ENCODE peak calls at places on chromosomes 13 and 19, in four cellular contexts. M is heart left ventricle, Y is IMR-90, G is adrenal gland. H is an unnamed sample. For H3K4me1, the result is how much of the 10 kb centered on the place peaks cover.

GRCh38 chr13:76038920-76039716 is 403.0 kb downstream of the LMO7 start:
- DNase-seq in M (no peak), Y (no peak), G (no peak), H (no peak)

GRCh38 chr19:44955500-44956439 is 590 bp downstream of the CLPTM1 start:
- DNase-seq in M (no peak), Y (no peak), G (peak), H (no peak)

GRCh38 chr13:36885901-36886300 is 34.1 kb downstream of the SMAD9 start:
- DNase-seq in M (no peak), Y (no peak), G (no peak), H (no peak)

GRCh38 chr19:18439025-18439909 is 1.3 kb upstream of the ISYNA1 start:
- DNase-seq in M (no peak), Y (peak), G (peak), H (no peak)

GRCh38 chr13:71661921-71662320 is 205.1 kb downstream of the DACH1 start:
- DNase-seq in M (no peak), Y (peak), G (peak), H (no peak)

GRCh38 chr19:54137913-54138776 is 583 bp downstream of the CNOT3 start:
- DNase-seq in M (no peak), Y (no peak), G (no peak), H (peak)

GRCh38 chr13:20882206-20882605 is 20.3 kb downstream of the XPO4 start:
- DNase-seq in M (no peak), Y (peak), G (no peak), H (no peak)

GRCh38 chr13:24233351-24233901 is 72.9 kb downstream of the SPATA13 start:
- DNase-seq in M (no peak), Y (peak), G (no peak), H (no peak)

GRCh38 chr19:51086153-51086850 is 3.6 kb upstream of the KLK14 start:
- DNase-seq in M (no peak), Y (no peak), G (no peak), H (peak)

GRCh38 chr19:58055483-58055874 is 3.6 kb upstream of the ZNF135 start:
- DNase-seq in M (no peak), Y (no peak), G (no peak), H (no peak)

GRCh38 chr19:53868892-53869804 is 1.5 kb downstream of the MYADM start:
- DNase-seq in M (peak), Y (peak), G (peak), H (peak)

GRCh38 chr13:111577956-111578595 is 257.6 kb downstream of the TEX29 start:
- DNase-seq in M (no peak), Y (no peak), G (no peak), H (no peak)

DNA sequence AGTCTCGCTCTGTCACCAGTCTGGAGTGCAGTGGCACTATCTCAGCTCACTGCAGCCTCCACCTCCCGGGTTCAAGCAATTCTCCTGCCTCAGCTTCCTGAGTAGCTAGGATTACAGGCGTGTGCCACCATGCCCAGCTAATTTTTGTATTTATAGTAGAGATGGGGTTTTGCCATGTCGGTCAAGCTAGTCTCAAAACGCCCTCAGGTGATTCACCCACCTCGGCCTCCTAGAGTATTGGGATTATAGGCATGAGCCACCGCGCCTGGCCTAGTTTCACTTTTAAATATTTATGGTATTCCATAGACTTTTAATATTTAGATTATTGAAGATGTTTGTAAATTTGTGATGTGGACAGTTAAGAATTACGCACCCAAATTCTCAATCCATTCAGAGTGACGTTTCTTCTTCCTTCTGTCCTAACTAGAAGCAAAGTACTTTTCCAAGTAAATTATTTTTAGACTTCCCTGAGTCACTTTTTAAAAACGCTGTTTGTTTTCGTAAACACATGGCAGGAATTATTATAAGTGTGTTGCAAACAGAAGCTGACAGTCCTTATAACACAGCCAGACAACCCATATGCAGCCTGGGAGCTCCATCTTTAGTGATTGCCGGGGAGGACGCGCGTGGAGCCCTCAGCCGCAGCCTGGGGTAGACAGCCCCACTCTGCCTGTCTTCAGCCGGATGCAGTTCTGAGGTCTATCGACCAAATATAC is 131.7 kb downstream of the ATP11A start:
- DNase-seq in M (no peak), Y (peak), G (no peak), H (no peak)
- H3K4me3 ChIP-seq in M (no peak), Y (no peak), G (no peak), H (no peak)

GRCh38 chr13:113855931-113856715 is 7.8 kb downstream of the GAS6 start:
- DNase-seq in M (no peak), Y (no peak), G (no peak), H (peak)

GRCh38 chr13:113857531-113858195 is 6.2 kb downstream of the GAS6 start:
- DNase-seq in M (no peak), Y (no peak), G (no peak), H (peak)

GRCh38 chr13:113855012-113855921 is 8.6 kb downstream of the GAS6 start:
- DNase-seq in M (no peak), Y (no peak), G (no peak), H (peak)

GRCh38 chr13:113854238-113855011 is 9.5 kb downstream of the GAS6 start:
- DNase-seq in M (peak), Y (peak), G (peak), H (no peak)

GRCh38 chr13:113856716-113857065 is 7.2 kb downstream of the GAS6 start:
- DNase-seq in M (no peak), Y (peak), G (peak), H (no peak)
- H3K4me1 ChIP-seq in M (half or more), Y (half or more), G (half or more), H (under half)

GRCh38 chr19:38516802-38517201 is 83.3 kb downstream of the RYR1 start:
- DNase-seq in M (no peak), Y (no peak), G (no peak), H (no peak)

GRCh38 chr19:38513762-38514167 is 80.3 kb downstream of the RYR1 start:
- DNase-seq in M (no peak), Y (no peak), G (no peak), H (no peak)

GRCh38 chr19:38517321-38517720 is 83.8 kb downstream of the RYR1 start:
- DNase-seq in M (no peak), Y (no peak), G (no peak), H (no peak)

GRCh38 chr19:38514812-38515633 is 81.5 kb downstream of the RYR1 start:
- DNase-seq in M (peak), Y (peak), G (peak), H (peak)

DNA sequence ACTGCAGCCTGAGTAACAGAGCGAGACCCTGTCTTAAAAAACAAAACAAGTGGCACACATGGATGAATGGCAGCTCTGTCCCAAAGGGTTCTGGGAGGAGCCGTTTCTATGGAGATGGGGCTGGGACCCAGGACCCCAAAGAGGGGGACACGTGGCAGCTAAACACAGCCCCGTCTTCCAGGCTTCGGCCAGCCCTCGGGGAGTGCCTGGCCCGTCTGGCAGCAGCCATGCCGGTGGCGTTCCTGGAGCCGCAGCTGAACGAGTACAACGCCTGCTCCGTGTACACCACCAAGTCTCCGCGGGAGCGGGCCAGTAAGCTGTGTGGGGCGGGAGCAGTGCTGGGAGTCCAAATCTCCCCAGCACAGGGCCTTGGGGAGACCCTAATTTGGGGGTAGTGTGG is 82.4 kb downstream of the RYR1 start:
- DNase-seq in M (no peak), Y (no peak), G (no peak), H (no peak)
- H3K4me3 ChIP-seq in M (no peak), Y (no peak), G (no peak), H (no peak)

GRCh38 chr13:29937836-29938235 is 87.4 kb upstream of the UBL3 start:
- DNase-seq in M (no peak), Y (no peak), G (no peak), H (no peak)

GRCh38 chr13:29937379-29937778 is 87.0 kb upstream of the UBL3 start:
- DNase-seq in M (no peak), Y (no peak), G (no peak), H (no peak)

GRCh38 chr13:29940715-29941114 is 90.3 kb upstream of the UBL3 start:
- DNase-seq in M (no peak), Y (no peak), G (no peak), H (no peak)

GRCh38 chr13:29936961-29937360 is 86.5 kb upstream of the UBL3 start:
- DNase-seq in M (no peak), Y (no peak), G (no peak), H (no peak)

DNA sequence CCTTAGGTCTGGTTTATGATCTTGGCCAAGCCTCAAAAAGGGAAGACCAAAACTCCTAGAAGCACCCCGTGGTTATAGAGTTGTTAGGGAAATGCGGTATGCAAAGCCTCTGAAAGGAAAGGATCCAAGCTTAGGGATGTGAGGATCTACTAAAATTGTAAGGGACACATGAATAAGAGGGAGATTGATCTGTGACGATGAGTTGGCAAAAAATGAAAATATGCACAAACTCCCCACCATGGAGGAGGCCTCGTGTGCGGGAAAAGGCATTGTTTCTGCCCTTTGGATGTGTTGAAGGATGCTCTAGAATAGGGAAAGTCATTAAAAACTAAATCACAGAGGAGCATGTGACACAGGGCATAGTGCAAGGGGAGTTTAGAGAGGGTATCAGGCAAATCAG is 88.7 kb upstream of the UBL3 start:
- DNase-seq in M (no peak), Y (no peak), G (no peak), H (no peak)
- H3K4me1 ChIP-seq in M (under half), Y (under half), G (under half), H (under half)

GRCh38 chr19:49472936-49473335 is 1.1 kb upstream of the FLT3LG start:
- DNase-seq in M (no peak), Y (no peak), G (no peak), H (no peak)

GRCh38 chr19:49475191-49475932 is 1.3 kb downstream of the FLT3LG start:
- DNase-seq in M (no peak), Y (no peak), G (no peak), H (no peak)

GRCh38 chr19:49474545-49474930 is 523 bp downstream of the FLT3LG start:
- DNase-seq in M (no peak), Y (no peak), G (no peak), H (no peak)

GRCh38 chr19:49475995-49476880 is 2.2 kb downstream of the FLT3LG start:
- DNase-seq in M (no peak), Y (no peak), G (no peak), H (no peak)

DNA sequence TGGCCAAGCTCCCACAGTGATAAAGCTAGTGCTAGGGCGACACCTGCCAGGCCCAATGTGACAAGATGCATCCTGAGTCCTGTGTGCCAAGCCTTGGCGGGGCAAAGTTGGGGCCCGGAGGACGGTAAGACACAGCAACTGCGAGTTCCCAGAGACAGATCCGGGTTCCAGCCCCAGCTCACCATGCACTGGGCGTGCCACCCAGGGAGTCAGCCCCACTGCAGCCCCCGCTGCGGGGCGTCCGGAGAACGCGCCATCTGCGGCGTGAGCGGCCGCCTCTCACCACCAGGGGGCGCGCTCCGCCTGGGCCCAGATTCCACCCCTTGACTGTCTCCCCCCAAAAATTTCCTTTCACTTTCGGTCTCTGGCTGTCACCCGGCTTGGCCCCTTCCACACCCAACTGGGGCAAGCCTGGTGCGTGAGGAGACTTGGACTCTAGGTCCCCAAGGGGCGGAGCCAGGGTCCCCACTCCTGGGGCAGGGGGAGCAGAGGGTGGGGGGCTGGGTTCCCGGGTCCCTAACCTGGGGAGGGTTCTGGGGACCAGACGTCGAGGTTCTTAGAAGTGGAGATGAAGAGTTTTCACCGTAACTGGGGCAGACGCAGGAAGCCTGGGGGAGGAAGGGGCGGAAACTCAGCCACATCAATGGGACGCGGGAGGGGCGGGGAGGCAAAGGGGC is at the start of gene FLT3LG:
- DNase-seq in M (peak), Y (peak), G (peak), H (peak)
- H3K4me3 ChIP-seq in M (peak), Y (peak), G (peak), H (peak)

GRCh38 chr13:113448885-113449692 is 4.2 kb downstream of the ADPRHL1 start:
- DNase-seq in M (no peak), Y (no peak), G (peak), H (peak)

GRCh38 chr13:113445791-113446487 is 7.3 kb downstream of the ADPRHL1 start:
- DNase-seq in M (no peak), Y (no peak), G (no peak), H (no peak)

GRCh38 chr13:113446488-113446854 is 6.8 kb downstream of the ADPRHL1 start:
- DNase-seq in M (no peak), Y (no peak), G (no peak), H (no peak)

GRCh38 chr13:113448545-113448884 is 4.8 kb downstream of the ADPRHL1 start:
- DNase-seq in M (peak), Y (no peak), G (peak), H (no peak)

DNA sequence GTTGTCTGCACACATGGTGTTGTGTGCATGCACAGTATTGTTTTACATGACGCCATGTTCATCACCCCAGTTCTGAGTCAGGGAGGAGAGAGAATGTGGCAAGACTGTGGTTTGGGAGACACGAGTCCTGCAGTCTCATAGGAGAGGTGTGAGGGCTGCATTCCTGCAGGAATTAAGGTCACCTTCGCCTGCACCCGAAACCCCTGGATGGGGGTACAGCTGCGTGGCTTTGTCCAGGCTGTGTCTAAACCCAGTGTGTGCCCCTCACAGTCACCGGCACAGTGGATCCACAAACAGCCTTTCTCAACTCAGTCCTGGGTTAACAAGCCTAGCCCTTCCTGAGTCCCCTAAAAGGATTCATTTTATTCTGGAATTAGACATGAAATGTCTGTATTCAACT is 5.7 kb downstream of the ADPRHL1 start:
- DNase-seq in M (no peak), Y (no peak), G (no peak), H (no peak)
- H3K4me1 ChIP-seq in M (under half), Y (under half), G (under half), H (under half)

GRCh38 chr13:47675871-47676270 is 325.2 kb downstream of the SUCLA2 start:
- DNase-seq in M (no peak), Y (no peak), G (no peak), H (no peak)

GRCh38 chr13:47680752-47681151 is 320.3 kb downstream of the SUCLA2 start:
- DNase-seq in M (no peak), Y (peak), G (no peak), H (no peak)

GRCh38 chr13:47678201-47678963 is 322.7 kb downstream of the SUCLA2 start:
- DNase-seq in M (no peak), Y (no peak), G (no peak), H (no peak)

GRCh38 chr13:47679391-47679790 is 321.7 kb downstream of the SUCLA2 start:
- DNase-seq in M (no peak), Y (peak), G (no peak), H (no peak)
- H3K4me3 ChIP-seq in M (no peak), Y (no peak), G (no peak), H (no peak)